ENCODE peak calls at places on chromosomes 7 and 10, in eight cellular contexts. Y, I, T, L, J, E, D and G are unnamed samples. For H3K27me3, the result is how much of the 10 kb centered on the place peaks cover.

GRCh38 chr10:71638087-71638576 is 81.4 kb downstream of the C10orf105 start:
- DNase-seq in I (no peak), J (no peak), E (no peak), Y (no peak), T (peak), D (no peak), L (no peak), G (no peak)

GRCh38 chr7:100363098-100363497 is 5.2 kb downstream of the PILRB start:
- DNase-seq in I (no peak), J (no peak), D (no peak), L (no peak), Y (no peak), E (no peak), T (no peak), G (no peak)

GRCh38 chr7:39073432-39073831 is 95.7 kb downstream of the POU6F2 start:
- DNase-seq in T (peak), J (no peak), E (no peak), D (no peak), L (no peak), Y (no peak), I (no peak), G (no peak)

GRCh38 chr7:19091871-19092270 is 25.6 kb downstream of the TWIST1 start:
- DNase-seq in D (no peak), L (no peak), J (no peak), E (no peak), I (no peak), Y (no peak), T (no peak), G (no peak)

GRCh38 chr7:136163333-136163732 is 186.2 kb upstream of the MTPN start:
- DNase-seq in I (no peak), E (no peak), Y (no peak), J (no peak), L (no peak), D (no peak), T (no peak), G (no peak)

GRCh38 chr10:46229144-46229563 is 57.6 kb upstream of the ANTXRL start:
- DNase-seq in J (no peak), L (peak), Y (no peak), I (no peak), T (no peak), E (peak), D (peak), G (no peak)

GRCh38 chr10:13707156-13707881 is 120.6 kb downstream of the PRPF18 start:
- DNase-seq in D (peak), L (peak), E (peak), T (no peak), I (peak), J (peak), Y (no peak), G (peak)

GRCh38 chr10:116300477-116301034 is 23.7 kb upstream of the CCDC172 start:
- DNase-seq in I (no peak), L (no peak), D (no peak), E (peak), T (no peak), J (no peak), Y (no peak), G (no peak)

GRCh38 chr7:30179016-30179436 is 44.2 kb downstream of the MTURN start:
- DNase-seq in J (no peak), E (no peak), I (no peak), T (no peak), L (no peak), Y (peak), D (no peak), G (no peak)

GRCh38 chr7:129781856-129782256 is 170.3 kb downstream of the NRF1 start:
- DNase-seq in I (no peak), E (no peak), Y (no peak), D (no peak), L (no peak), J (no peak), T (no peak), G (no peak)

GRCh38 chr7:112843151-112843550 is 53.0 kb upstream of the TMEM168 start:
- DNase-seq in L (no peak), E (no peak), J (no peak), T (no peak), D (no peak), I (no peak), Y (no peak), G (no peak)
- H3K27me3 ChIP-seq in L (under half), E (under half), J (under half), T (under half), D (under half), I (under half), Y (under half), G (under half)

DNA sequence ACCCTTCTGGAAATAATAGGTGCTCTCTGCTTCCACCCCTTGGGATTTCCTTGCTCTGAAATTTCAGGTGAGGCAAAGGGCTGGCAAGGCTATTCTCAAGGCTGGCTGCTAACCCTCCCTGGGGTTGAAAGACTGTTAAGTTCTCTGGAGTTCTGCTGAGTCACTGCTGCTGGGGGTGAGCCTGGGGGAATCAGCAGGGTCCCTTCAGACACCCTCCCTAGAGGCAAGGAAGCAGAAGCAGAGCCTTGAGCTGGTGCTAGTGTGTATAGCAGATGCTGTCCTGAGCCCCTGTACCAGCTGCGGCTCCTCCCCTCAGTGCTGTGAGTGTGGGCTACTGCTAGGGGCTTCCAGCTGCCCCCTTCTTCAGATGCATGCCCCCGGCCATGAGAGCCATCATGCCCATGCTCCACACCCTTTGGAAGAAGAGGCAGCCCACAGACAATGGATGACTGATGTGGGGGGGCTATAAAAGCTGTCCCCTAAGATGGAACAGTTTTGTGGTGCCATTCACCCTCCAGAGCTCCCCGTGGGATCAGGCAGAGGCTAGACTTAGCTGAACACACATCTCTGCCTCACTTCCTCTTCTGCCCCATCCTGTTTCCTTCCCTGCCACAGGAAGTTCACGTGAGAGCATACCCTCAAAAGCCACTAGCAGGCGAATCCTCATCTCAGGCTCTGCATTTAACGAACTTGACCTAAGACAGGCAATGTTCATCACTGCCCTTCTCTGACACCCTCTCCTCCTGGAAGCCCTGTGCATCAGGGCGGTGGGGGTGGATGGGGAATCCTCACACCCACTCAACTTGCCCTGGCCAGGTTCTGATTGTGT is 91.8 kb downstream of the SH3PXD2A start:
- DNase-seq in E (no peak), L (no peak), T (no peak), Y (no peak), I (no peak), D (no peak), J (no peak), G (no peak)
- TF ChIP-seq CTCF in E (no peak), L (no peak), T (no peak), Y (no peak), I (no peak), D (no peak), J (no peak), G (no peak)

GRCh38 chr10:27744478-27745379 is 890 bp downstream of the MKX start:
- DNase-seq in E (peak), D (peak), T (peak), Y (no peak), I (no peak), J (no peak), L (no peak), G (no peak)

GRCh38 chr10:27743736-27744477 is 1.7 kb downstream of the MKX start:
- DNase-seq in I (no peak), D (no peak), E (no peak), J (no peak), T (no peak), L (no peak), Y (no peak), G (no peak)

GRCh38 chr10:27742195-27742925 is 3.3 kb downstream of the MKX start:
- DNase-seq in D (peak), T (peak), E (peak), Y (peak), J (peak), I (peak), L (peak), G (peak)

GRCh38 chr10:27742926-27743735 is 2.5 kb downstream of the MKX start:
- DNase-seq in E (peak), Y (no peak), I (no peak), J (no peak), D (peak), T (peak), L (no peak), G (no peak)

DNA sequence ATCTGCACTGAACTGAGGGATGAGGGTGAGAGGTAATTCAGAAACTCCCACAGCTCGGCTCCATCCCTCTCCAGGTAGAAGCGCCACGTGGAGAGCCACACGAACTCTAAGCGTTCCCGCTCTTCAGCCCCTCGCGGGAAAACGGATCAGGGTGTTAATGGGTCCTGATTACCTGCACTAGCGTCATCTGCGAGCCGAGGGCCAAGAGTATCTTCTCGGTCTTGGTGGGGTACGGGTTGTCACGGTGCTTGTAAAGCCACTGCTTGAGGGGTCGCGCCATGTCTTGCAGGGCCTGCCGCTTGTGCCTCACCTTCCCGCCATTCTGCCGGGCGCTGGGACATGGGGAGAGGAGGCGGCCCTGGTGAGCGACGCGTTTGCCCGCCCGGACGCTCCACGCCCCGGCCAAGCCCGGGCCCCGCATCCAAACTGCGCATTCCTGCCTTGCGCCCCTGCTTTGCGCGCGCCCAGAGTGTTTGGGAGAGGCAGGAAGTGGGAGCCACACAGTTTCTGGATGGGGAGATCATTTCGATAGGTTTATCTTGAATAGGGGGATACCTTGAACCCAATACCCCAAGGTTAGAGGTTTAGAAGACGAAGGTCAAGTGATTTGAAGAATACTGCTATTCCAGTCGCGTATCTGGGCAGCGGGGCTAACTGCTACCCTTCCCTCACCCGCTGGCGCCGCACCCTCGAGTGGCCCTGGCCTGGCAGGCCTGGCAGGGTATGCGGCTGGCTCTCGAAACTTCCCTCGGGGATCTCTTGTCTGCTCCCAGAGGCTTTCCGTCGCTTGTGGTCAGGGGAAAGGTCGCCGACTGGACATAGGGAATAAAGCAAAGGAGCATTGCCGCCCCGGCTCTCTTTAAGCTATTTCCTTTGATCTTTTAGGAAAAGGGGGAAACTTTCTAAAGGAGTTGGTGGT is 4.2 kb downstream of the MKX start:
- DNase-seq in I (no peak), T (peak), L (no peak), E (peak), D (peak), J (no peak), Y (no peak), G (no peak)
- H3K4me3 ChIP-seq in I (peak), T (peak), L (peak), E (peak), D (peak), J (no peak), Y (no peak), G (peak)

DNA sequence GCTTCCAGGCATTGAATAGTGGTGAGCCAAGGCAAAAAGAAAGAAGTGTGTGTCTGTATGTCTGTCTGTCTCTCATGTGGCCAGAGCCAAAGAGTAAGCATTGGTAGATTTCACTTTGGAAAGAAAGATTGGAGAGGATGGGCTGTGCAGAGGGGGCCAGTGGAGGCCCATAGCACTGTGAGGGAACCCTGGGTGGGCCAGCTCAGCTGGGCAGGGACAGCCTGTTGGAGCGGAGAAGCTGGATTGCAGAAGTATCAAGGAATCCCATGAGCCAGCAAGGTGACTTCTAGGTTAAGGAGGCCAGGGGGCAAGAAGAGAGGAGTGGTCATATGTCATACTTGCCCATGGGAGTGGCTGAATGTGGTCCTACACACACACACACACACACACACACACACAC is 1.5 kb upstream of the GRID1 start:
- DNase-seq in J (no peak), Y (no peak), L (no peak), E (no peak), T (no peak), I (no peak), D (no peak), G (no peak)
- H3K27me3 ChIP-seq in J (half or more), Y (under half), L (under half), E (under half), T (half or more), I (under half), D (under half), G (under half)

DNA sequence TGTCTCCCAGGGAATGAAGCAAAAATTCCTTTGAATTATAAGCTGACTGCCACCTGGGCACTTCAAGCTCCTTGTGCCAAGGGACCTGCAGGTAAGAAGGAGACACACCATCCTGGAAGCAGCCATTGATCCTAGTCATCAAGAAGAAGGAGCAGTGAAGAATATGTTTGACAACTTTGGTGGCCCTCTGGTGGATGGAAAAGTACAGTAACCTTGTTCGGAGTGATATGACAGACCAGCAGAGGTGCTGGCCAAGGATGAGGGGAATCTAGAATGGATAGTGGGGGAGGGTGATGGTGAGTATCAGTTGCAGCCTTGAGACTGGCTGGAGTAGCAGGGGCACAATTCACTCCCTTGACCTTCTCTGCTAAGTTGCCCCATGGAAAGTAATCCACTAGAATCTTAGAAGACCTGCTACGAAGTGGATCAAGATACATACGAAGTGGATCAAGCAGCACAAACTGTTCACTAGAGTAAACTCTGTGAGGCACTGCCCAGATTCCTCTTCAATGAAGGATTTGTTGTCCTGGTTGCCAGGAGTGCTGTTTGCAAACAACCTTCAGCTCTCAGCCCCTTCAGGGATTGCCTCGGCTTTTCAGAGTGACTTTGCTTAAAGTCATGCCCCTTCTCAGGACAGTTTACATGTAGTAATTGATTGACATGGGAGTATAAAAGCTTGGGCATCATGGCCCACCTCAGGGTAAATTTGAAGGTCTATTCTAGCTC is 44.8 kb upstream of the ORC5 start:
- DNase-seq in L (no peak), E (no peak), J (no peak), D (no peak), I (no peak), Y (no peak), T (no peak), G (no peak)
- TF ChIP-seq CTCF in L (peak), E (no peak), J (no peak), D (no peak), I (peak), Y (peak), T (no peak), G (no peak)

DNA sequence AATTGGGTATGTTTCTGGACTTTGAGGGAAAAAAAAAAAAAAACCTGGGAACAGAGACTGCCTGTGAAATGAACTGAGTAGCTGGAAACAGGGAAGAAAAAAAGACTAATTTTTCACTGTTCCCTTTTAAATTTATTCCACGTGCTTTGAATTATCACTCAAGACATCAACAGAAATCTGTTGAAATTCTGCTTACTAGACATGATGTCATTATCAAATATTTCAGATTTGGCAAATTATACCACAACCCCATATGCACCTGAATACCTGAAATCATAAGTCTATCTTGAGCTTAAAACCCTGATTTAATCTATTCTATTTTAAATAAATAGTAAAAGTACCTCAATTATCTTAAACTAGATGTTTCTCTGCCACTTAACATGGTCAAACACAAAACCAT is 5.0 kb upstream of the REEP3 start:
- DNase-seq in T (no peak), D (no peak), E (no peak), Y (no peak), I (no peak), J (no peak), L (no peak), G (no peak)
- H3K4me3 ChIP-seq in T (no peak), D (no peak), E (no peak), Y (no peak), I (no peak), J (no peak), L (no peak), G (no peak)

GRCh38 chr7:155470686-155471638 is 13.0 kb downstream of the EN2 start:
- DNase-seq in L (no peak), D (no peak), E (no peak), I (no peak), Y (no peak), T (no peak), J (no peak), G (no peak)

GRCh38 chr7:155469311-155470185 is 11.6 kb downstream of the EN2 start:
- DNase-seq in E (no peak), T (no peak), I (no peak), Y (no peak), D (no peak), L (no peak), J (no peak), G (no peak)

GRCh38 chr7:155467846-155468821 is 10.2 kb downstream of the EN2 start:
- DNase-seq in L (no peak), E (no peak), T (peak), I (no peak), J (no peak), Y (no peak), D (no peak), G (no peak)

GRCh38 chr7:155471728-155472127 is 13.8 kb downstream of the EN2 start:
- DNase-seq in E (no peak), J (no peak), Y (no peak), L (no peak), D (no peak), T (no peak), I (no peak), G (no peak)

GRCh38 chr7:155470186-155470487 is 12.2 kb downstream of the EN2 start:
- DNase-seq in Y (no peak), E (no peak), I (no peak), L (no peak), J (no peak), D (no peak), T (no peak), G (no peak)
- H3K27me3 ChIP-seq in Y (under half), E (half or more), I (half or more), L (half or more), J (half or more), D (under half), T (half or more), G (half or more)

GRCh38 chr10:120998782-120999285 is 147.7 kb downstream of the WDR11 start:
- DNase-seq in E (no peak), Y (no peak), I (no peak), J (no peak), L (no peak), D (no peak), T (no peak), G (no peak)

GRCh38 chr10:121002586-121003205 is 151.5 kb downstream of the WDR11 start:
- DNase-seq in D (no peak), L (no peak), E (no peak), I (peak), T (no peak), J (no peak), Y (no peak), G (no peak)

GRCh38 chr10:120997313-120998102 is 146.3 kb downstream of the WDR11 start:
- DNase-seq in L (no peak), I (no peak), T (no peak), E (no peak), D (no peak), Y (no peak), J (no peak), G (no peak)

GRCh38 chr10:120998251-120998650 is 147.1 kb downstream of the WDR11 start:
- DNase-seq in L (no peak), T (no peak), I (no peak), D (peak), Y (no peak), E (no peak), J (no peak), G (no peak)

DNA sequence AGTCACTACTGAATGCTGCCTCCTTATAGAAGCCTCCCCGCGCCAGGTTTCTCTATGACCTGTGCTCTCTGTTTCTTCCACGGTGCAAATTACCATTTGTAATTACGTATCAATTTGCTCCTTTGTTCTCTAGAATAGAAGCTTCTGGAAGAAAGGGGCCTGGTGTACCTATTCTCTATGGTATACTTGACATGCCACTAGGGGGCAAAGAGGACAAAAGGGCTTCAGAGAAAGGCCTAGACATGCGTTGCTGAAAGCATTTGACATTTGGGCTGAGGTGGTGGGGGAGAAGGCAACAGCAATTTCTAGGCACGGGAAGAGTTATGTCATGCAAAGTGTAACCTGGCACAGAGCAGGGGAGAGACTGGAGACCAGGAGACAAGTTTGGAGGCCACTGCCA is 148.7 kb downstream of the WDR11 start:
- DNase-seq in J (no peak), L (no peak), I (no peak), D (no peak), Y (no peak), T (no peak), E (no peak), G (no peak)
- TF ChIP-seq CTCF in J (no peak), L (no peak), I (no peak), D (no peak), Y (no peak), T (no peak), E (no peak), G (no peak)

DNA sequence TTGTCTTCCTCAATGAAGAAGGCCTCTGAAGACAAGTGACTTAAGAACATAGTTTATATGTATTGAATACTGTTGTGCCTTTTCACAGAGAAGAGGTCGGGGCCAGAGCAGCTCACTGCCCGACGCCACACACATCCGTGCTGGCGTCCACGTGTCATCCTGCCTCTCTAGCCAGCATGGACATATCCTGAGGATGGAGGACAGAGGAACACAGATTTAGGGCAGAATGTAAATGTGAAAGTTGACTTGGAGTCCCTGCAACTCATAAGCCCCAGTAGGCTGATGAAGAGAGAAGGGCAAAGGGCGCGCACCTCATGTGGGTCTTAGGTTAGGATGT is 1.3 kb downstream of the GPR146 start:
- DNase-seq in Y (no peak), T (peak), I (no peak), E (no peak), L (no peak), J (no peak), D (peak), G (no peak)
- H3K4me3 ChIP-seq in Y (no peak), T (no peak), I (no peak), E (no peak), L (no peak), J (no peak), D (no peak), G (no peak)